ENCODE peak calls at places on chromosome 3, in six cellular contexts. One of them, this sample, is unnamed.

GRCh38 chr3:194375473-194375872 is 5.9 kb upstream of the LRRC15 start:
- DNase-seq in neural crest cell: no peak
- DNase-seq in adrenal gland: no peak
- DNase-seq in A549: no peak
- DNase-seq in WERI-Rb-1: peak
- DNase-seq in activated B cell treated with CpG ODN at 0.5 μM for 24 hours: no peak
- DNase-seq in this sample: peak

GRCh38 chr3:45665101-45665572 is 24.1 kb upstream of the SACM1L start:
- DNase-seq in neural crest cell: no peak
- DNase-seq in activated B cell treated with CpG ODN at 0.5 μM for 24 hours: no peak
- DNase-seq in A549: peak
- DNase-seq in adrenal gland: peak
- DNase-seq in WERI-Rb-1: peak
- DNase-seq in this sample: peak

GRCh38 chr3:160695906-160696305 is 18.9 kb downstream of the ARL14 start:
- DNase-seq in WERI-Rb-1: no peak
- DNase-seq in activated B cell treated with CpG ODN at 0.5 μM for 24 hours: no peak
- DNase-seq in A549: no peak
- DNase-seq in neural crest cell: no peak
- DNase-seq in adrenal gland: no peak
- DNase-seq in this sample: no peak

GRCh38 chr3:132008841-132009638 is 25.8 kb downstream of the CPNE4 start:
- DNase-seq in A549: no peak
- DNase-seq in neural crest cell: no peak
- DNase-seq in activated B cell treated with CpG ODN at 0.5 μM for 24 hours: no peak
- DNase-seq in adrenal gland: no peak
- DNase-seq in WERI-Rb-1: no peak
- DNase-seq in this sample: no peak

GRCh38 chr3:196108075-196108743 is 26.3 kb upstream of the TFRC start:
- DNase-seq in adrenal gland: no peak
- DNase-seq in neural crest cell: no peak
- DNase-seq in WERI-Rb-1: no peak
- DNase-seq in activated B cell treated with CpG ODN at 0.5 μM for 24 hours: no peak
- DNase-seq in A549: no peak
- DNase-seq in this sample: peak

GRCh38 chr3:47008258-47008671 is 28.8 kb downstream of the NBEAL2 start:
- DNase-seq in activated B cell treated with CpG ODN at 0.5 μM for 24 hours: no peak
- DNase-seq in WERI-Rb-1: no peak
- DNase-seq in adrenal gland: no peak
- DNase-seq in neural crest cell: no peak
- DNase-seq in A549: no peak
- DNase-seq in this sample: no peak

GRCh38 chr3:72696815-72697214 is 151.4 kb downstream of the SHQ1 start:
- DNase-seq in neural crest cell: no peak
- DNase-seq in adrenal gland: no peak
- DNase-seq in A549: no peak
- DNase-seq in WERI-Rb-1: no peak
- DNase-seq in activated B cell treated with CpG ODN at 0.5 μM for 24 hours: no peak
- DNase-seq in this sample: peak

GRCh38 chr3:62587169-62587568 is 213.8 kb upstream of the FEZF2 start:
- DNase-seq in neural crest cell: no peak
- DNase-seq in A549: no peak
- DNase-seq in activated B cell treated with CpG ODN at 0.5 μM for 24 hours: no peak
- DNase-seq in WERI-Rb-1: no peak
- DNase-seq in adrenal gland: no peak
- DNase-seq in this sample: no peak

GRCh38 chr3:170622369-170623159 is 36.7 kb upstream of the SLC7A14 start:
- DNase-seq in adrenal gland: no peak
- DNase-seq in neural crest cell: no peak
- DNase-seq in activated B cell treated with CpG ODN at 0.5 μM for 24 hours: no peak
- DNase-seq in A549: no peak
- DNase-seq in WERI-Rb-1: peak
- DNase-seq in this sample: no peak

GRCh38 chr3:4744405-4745239 is 234.6 kb upstream of the BHLHE40 start:
- DNase-seq in activated B cell treated with CpG ODN at 0.5 μM for 24 hours: no peak
- DNase-seq in neural crest cell: no peak
- DNase-seq in adrenal gland: no peak
- DNase-seq in WERI-Rb-1: no peak
- DNase-seq in A549: peak
- DNase-seq in this sample: no peak

GRCh38 chr3:114528517-114528916 is 234.7 kb downstream of the TIGIT start:
- DNase-seq in activated B cell treated with CpG ODN at 0.5 μM for 24 hours: no peak
- DNase-seq in A549: no peak
- DNase-seq in adrenal gland: no peak
- DNase-seq in neural crest cell: no peak
- DNase-seq in WERI-Rb-1: no peak
- DNase-seq in this sample: no peak

GRCh38 chr3:114525278-114525677 is 231.4 kb downstream of the TIGIT start:
- DNase-seq in neural crest cell: no peak
- DNase-seq in A549: no peak
- DNase-seq in WERI-Rb-1: no peak
- DNase-seq in activated B cell treated with CpG ODN at 0.5 μM for 24 hours: no peak
- DNase-seq in adrenal gland: no peak
- DNase-seq in this sample: no peak

GRCh38 chr3:114527036-114527644 is 233.3 kb downstream of the TIGIT start:
- DNase-seq in activated B cell treated with CpG ODN at 0.5 μM for 24 hours: no peak
- DNase-seq in adrenal gland: no peak
- DNase-seq in WERI-Rb-1: no peak
- DNase-seq in A549: peak
- DNase-seq in neural crest cell: no peak
- DNase-seq in this sample: no peak
- TF ChIP-seq CTCF in activated B cell treated with CpG ODN at 0.5 μM for 24 hours: no peak
- TF ChIP-seq CTCF in adrenal gland: peak
- TF ChIP-seq CTCF in WERI-Rb-1: peak
- TF ChIP-seq CTCF in A549: peak
- TF ChIP-seq CTCF in neural crest cell: peak
- TF ChIP-seq CTCF in this sample: peak

GRCh38 chr3:151085227-151085888 is at the start of gene MED12L:
- DNase-seq in adrenal gland: peak
- DNase-seq in WERI-Rb-1: peak
- DNase-seq in activated B cell treated with CpG ODN at 0.5 μM for 24 hours: peak
- DNase-seq in neural crest cell: peak
- DNase-seq in A549: peak
- DNase-seq in this sample: peak
- TF ChIP-seq CTCF in adrenal gland: no peak
- TF ChIP-seq CTCF in WERI-Rb-1: peak
- TF ChIP-seq CTCF in activated B cell treated with CpG ODN at 0.5 μM for 24 hours: no peak
- TF ChIP-seq CTCF in neural crest cell: no peak
- TF ChIP-seq CTCF in A549: no peak
- TF ChIP-seq CTCF in this sample: no peak

DNA sequence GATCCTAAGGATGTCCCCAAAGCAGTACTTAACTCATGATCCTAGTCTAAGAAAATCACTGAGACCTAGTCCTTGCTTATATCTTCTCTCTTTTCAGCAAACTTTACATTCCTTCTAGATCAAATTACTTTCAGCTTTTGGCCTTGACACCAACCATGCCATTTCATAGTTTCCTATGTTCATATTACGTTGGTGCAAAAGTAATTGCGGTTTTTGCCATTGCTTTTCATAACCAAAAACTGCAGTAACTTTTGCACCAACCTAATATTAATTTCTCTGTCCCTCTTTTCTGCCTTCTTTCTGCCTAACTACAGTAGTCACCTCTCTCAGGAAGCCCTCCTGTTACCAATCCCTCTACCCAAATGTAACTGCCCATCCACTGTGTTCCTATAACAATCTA is 36.8 kb downstream of the CCDC191 start:
- DNase-seq in adrenal gland: no peak
- DNase-seq in neural crest cell: no peak
- DNase-seq in WERI-Rb-1: no peak
- DNase-seq in activated B cell treated with CpG ODN at 0.5 μM for 24 hours: no peak
- DNase-seq in A549: no peak
- DNase-seq in this sample: no peak
- TF ChIP-seq CTCF in adrenal gland: no peak
- TF ChIP-seq CTCF in neural crest cell: no peak
- TF ChIP-seq CTCF in WERI-Rb-1: no peak
- TF ChIP-seq CTCF in activated B cell treated with CpG ODN at 0.5 μM for 24 hours: no peak
- TF ChIP-seq CTCF in A549: no peak
- TF ChIP-seq CTCF in this sample: no peak

GRCh38 chr3:185347392-185347791 is 15.5 kb upstream of the MAP3K13 start:
- DNase-seq in adrenal gland: no peak
- DNase-seq in neural crest cell: no peak
- DNase-seq in WERI-Rb-1: no peak
- DNase-seq in activated B cell treated with CpG ODN at 0.5 μM for 24 hours: no peak
- DNase-seq in A549: no peak
- DNase-seq in this sample: no peak
- TF ChIP-seq CTCF in adrenal gland: no peak
- TF ChIP-seq CTCF in neural crest cell: no peak
- TF ChIP-seq CTCF in WERI-Rb-1: no peak
- TF ChIP-seq CTCF in activated B cell treated with CpG ODN at 0.5 μM for 24 hours: no peak
- TF ChIP-seq CTCF in A549: no peak
- TF ChIP-seq CTCF in this sample: no peak

DNA sequence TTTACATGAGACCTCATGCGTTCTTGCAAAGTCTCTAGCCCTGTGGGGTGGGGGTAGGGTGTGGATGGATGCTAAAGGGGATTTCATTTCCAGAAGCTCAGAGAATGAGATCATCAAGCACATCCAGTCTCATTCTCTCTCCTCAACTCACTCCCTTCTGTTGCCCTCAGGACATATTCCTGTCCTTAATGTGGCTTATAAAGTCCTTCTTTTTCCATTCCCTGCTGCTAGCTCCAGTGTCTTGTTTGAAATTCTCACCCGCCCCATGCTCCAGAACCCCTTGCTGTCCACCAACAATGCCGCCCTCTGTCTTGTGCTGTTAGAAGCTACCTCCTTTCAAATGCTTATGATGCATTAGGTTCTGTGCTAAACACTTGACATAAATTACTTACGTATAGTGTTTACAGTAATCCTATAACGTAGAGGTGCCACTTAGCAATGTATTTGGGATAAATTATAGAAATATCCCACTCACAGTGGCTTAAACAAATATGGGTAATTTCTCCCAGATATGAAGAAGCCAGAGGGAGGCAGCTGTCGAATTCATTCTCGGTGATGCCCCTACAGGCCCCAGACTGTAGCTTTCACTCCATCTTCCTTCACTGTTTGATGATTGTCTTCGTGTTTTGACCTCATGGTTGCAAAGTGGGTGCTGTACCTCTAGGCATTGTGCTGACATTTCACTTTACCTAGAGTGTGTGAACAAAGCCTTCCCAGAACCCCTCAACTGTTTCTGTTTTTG is 273.1 kb upstream of the TBL1XR1 start:
- DNase-seq in WERI-Rb-1: no peak
- DNase-seq in activated B cell treated with CpG ODN at 0.5 μM for 24 hours: no peak
- DNase-seq in neural crest cell: no peak
- DNase-seq in A549: no peak
- DNase-seq in adrenal gland: no peak
- DNase-seq in this sample: no peak
- TF ChIP-seq CTCF in WERI-Rb-1: no peak
- TF ChIP-seq CTCF in activated B cell treated with CpG ODN at 0.5 μM for 24 hours: no peak
- TF ChIP-seq CTCF in neural crest cell: no peak
- TF ChIP-seq CTCF in A549: no peak
- TF ChIP-seq CTCF in adrenal gland: no peak
- TF ChIP-seq CTCF in this sample: no peak

GRCh38 chr3:155325263-155325835 is 31.9 kb upstream of the STRIT1 start:
- DNase-seq in adrenal gland: no peak
- DNase-seq in activated B cell treated with CpG ODN at 0.5 μM for 24 hours: no peak
- DNase-seq in WERI-Rb-1: no peak
- DNase-seq in A549: peak
- DNase-seq in neural crest cell: no peak
- DNase-seq in this sample: no peak
- TF ChIP-seq CTCF in adrenal gland: no peak
- TF ChIP-seq CTCF in activated B cell treated with CpG ODN at 0.5 μM for 24 hours: no peak
- TF ChIP-seq CTCF in WERI-Rb-1: no peak
- TF ChIP-seq CTCF in A549: no peak
- TF ChIP-seq CTCF in neural crest cell: peak
- TF ChIP-seq CTCF in this sample: peak

DNA sequence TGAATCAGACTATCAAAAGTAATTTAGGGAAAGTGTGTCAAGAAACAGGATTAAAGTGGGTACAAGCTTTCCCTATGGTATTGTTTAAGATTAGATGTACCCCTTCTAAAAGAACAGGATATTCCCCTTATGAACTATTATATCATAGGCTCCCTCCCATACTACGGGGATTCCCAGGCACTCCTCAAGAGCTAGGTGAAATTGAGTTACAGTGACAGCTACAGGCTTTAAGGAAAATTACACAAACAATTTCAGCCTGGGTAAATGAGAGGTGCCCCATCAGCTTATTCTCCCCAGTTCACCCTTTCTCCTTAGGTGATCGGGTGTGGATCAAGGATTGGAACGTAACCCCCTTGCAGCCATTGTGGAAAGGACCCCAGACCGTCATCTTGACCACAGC is 240.8 kb upstream of the CNTN6 start:
- DNase-seq in neural crest cell: no peak
- DNase-seq in activated B cell treated with CpG ODN at 0.5 μM for 24 hours: no peak
- DNase-seq in WERI-Rb-1: no peak
- DNase-seq in A549: no peak
- DNase-seq in adrenal gland: no peak
- DNase-seq in this sample: no peak
- TF ChIP-seq CTCF in neural crest cell: no peak
- TF ChIP-seq CTCF in activated B cell treated with CpG ODN at 0.5 μM for 24 hours: no peak
- TF ChIP-seq CTCF in WERI-Rb-1: peak
- TF ChIP-seq CTCF in A549: no peak
- TF ChIP-seq CTCF in adrenal gland: no peak
- TF ChIP-seq CTCF in this sample: peak

GRCh38 chr3:108441081-108441507 is 69.3 kb downstream of the MYH15 start:
- DNase-seq in WERI-Rb-1: no peak
- DNase-seq in neural crest cell: peak
- DNase-seq in A549: no peak
- DNase-seq in adrenal gland: no peak
- DNase-seq in activated B cell treated with CpG ODN at 0.5 μM for 24 hours: no peak
- DNase-seq in this sample: peak
- TF ChIP-seq CTCF in WERI-Rb-1: no peak
- TF ChIP-seq CTCF in neural crest cell: no peak
- TF ChIP-seq CTCF in A549: no peak
- TF ChIP-seq CTCF in adrenal gland: no peak
- TF ChIP-seq CTCF in activated B cell treated with CpG ODN at 0.5 μM for 24 hours: no peak
- TF ChIP-seq CTCF in this sample: no peak

This sample was measured in endodermal cell.